ENCODE peak calls at places on chromosomes 12 and 14, in four cellular contexts. Y is anterior cingulate cortex, Z is NCI-H345, J is NCI-H2081. X is an unnamed sample.

GRCh38 chr12:47014474-47014873 is 64.9 kb upstream of the PCED1B start:
- DNase-seq in Y (no peak), Z (no peak), J (no peak), X (no peak)

GRCh38 chr12:109099426-109100020 is 2.1 kb downstream of the UNG start:
- DNase-seq in Y (no peak), Z (no peak), J (no peak), X (no peak)

GRCh38 chr12:127052491-127053232 is 1214.3 kb upstream of the TMEM132C start:
- DNase-seq in Y (no peak), Z (no peak), J (no peak), X (no peak)

GRCh38 chr12:73867147-73867546 is 670.5 kb upstream of the ATXN7L3B start:
- DNase-seq in Y (no peak), Z (no peak), J (no peak), X (no peak)

GRCh38 chr12:4586500-4586899 is 24.5 kb downstream of the DYRK4 start:
- DNase-seq in Y (no peak), Z (no peak), J (no peak), X (no peak)

GRCh38 chr12:49019435-49020317 is 1.1 kb upstream of the PRKAG1 start:
- DNase-seq in Y (no peak), Z (no peak), J (no peak), X (no peak)

GRCh38 chr12:121086896-121087295 is 45.8 kb upstream of the P2RX7 start:
- DNase-seq in Y (no peak), Z (no peak), J (no peak), X (no peak)

GRCh38 chr14:93274055-93274806 is 58.6 kb downstream of the BTBD7 start:
- DNase-seq in Y (no peak), Z (no peak), J (no peak), X (no peak)

GRCh38 chr14:90815817-90816662 is at the start of gene TTC7B:
- DNase-seq in Y (no peak), Z (peak), J (peak), X (no peak)

GRCh38 chr12:20561886-20562285 is 133.2 kb upstream of the SLCO1C1 start:
- DNase-seq in Y (no peak), Z (no peak), J (no peak), X (no peak)

GRCh38 chr12:3303410-3304136 is 187.4 kb upstream of the PRMT8 start:
- DNase-seq in Y (no peak), Z (peak), J (peak), X (no peak)

GRCh38 chr12:6234906-6235305 is 34.7 kb downstream of the CD9 start:
- DNase-seq in Y (no peak), Z (no peak), J (no peak), X (no peak)

GRCh38 chr14:104429291-104429861 is 150.2 kb upstream of the C14orf180 start:
- DNase-seq in Y (no peak), Z (no peak), J (peak), X (peak)

GRCh38 chr14:101022916-101023435 is 119.5 kb upstream of the RTL1 start:
- DNase-seq in Y (no peak), Z (no peak), J (no peak), X (peak)

GRCh38 chr14:35963209-35963608 is 137.1 kb downstream of the BRMS1L start:
- DNase-seq in Y (no peak), Z (no peak), J (no peak), X (no peak)